ENCODE peak calls at places on chromosomes 3 and 15, in ten cellular contexts. One of them, this sample, is unnamed.

GRCh38 chr15:66772967-66773873 is 71.2 kb downstream of the SMAD6 start:
- DNase-seq in left colon: peak; percentile 45
- DNase-seq in NT2/D1: no peak
- DNase-seq in sigmoid colon: peak; percentile 75
- DNase-seq in stimulated activated CD4-positive, alpha-beta T cell treated with anti-CD3 and anti-CD28 coated beads, TNF-alpha, amount 100 ng/mL, for 1 hour: no peak
- DNase-seq in Karpas-422: no peak
- DNase-seq in memory B cell: no peak
- DNase-seq in A172: no peak
- DNase-seq in colonic mucosa: peak; percentile 68
- DNase-seq in posterior vena cava: no peak
- DNase-seq in this sample: no peak

GRCh38 chr3:158749526-158749925 is 17.3 kb upstream of the RARRES1 start:
- DNase-seq in NT2/D1: no peak
- DNase-seq in sigmoid colon: no peak
- DNase-seq in left colon: no peak
- DNase-seq in colonic mucosa: no peak
- DNase-seq in posterior vena cava: no peak
- DNase-seq in stimulated activated CD4-positive, alpha-beta T cell treated with anti-CD3 and anti-CD28 coated beads, TNF-alpha, amount 100 ng/mL, for 1 hour: no peak
- DNase-seq in memory B cell: no peak
- DNase-seq in Karpas-422: no peak
- DNase-seq in A172: no peak
- DNase-seq in this sample: no peak

GRCh38 chr3:127732303-127732702 is 59.6 kb downstream of the ABTB1 start:
- DNase-seq in NT2/D1: peak; percentile 85
- DNase-seq in Karpas-422: no peak
- DNase-seq in A172: no peak
- DNase-seq in posterior vena cava: no peak
- DNase-seq in left colon: no peak
- DNase-seq in sigmoid colon: no peak
- DNase-seq in stimulated activated CD4-positive, alpha-beta T cell treated with anti-CD3 and anti-CD28 coated beads, TNF-alpha, amount 100 ng/mL, for 1 hour: no peak
- DNase-seq in memory B cell: no peak
- DNase-seq in colonic mucosa: no peak
- DNase-seq in this sample: no peak

GRCh38 chr3:128226186-128226725 is 73.0 kb downstream of the EEFSEC start:
- DNase-seq in memory B cell: no peak
- DNase-seq in colonic mucosa: no peak
- DNase-seq in Karpas-422: no peak
- DNase-seq in left colon: no peak
- DNase-seq in stimulated activated CD4-positive, alpha-beta T cell treated with anti-CD3 and anti-CD28 coated beads, TNF-alpha, amount 100 ng/mL, for 1 hour: no peak
- DNase-seq in sigmoid colon: no peak
- DNase-seq in A172: no peak
- DNase-seq in NT2/D1: no peak
- DNase-seq in posterior vena cava: no peak
- DNase-seq in this sample: no peak

GRCh38 chr3:197711973-197712707 is 24.6 kb downstream of the RUBCN start:
- DNase-seq in stimulated activated CD4-positive, alpha-beta T cell treated with anti-CD3 and anti-CD28 coated beads, TNF-alpha, amount 100 ng/mL, for 1 hour: peak; percentile 55
- DNase-seq in NT2/D1: peak; percentile 61
- DNase-seq in memory B cell: peak; percentile 61
- DNase-seq in posterior vena cava: peak; percentile 96
- DNase-seq in sigmoid colon: peak; percentile 96
- DNase-seq in left colon: peak; percentile 74
- DNase-seq in Karpas-422: peak; percentile 98
- DNase-seq in A172: peak; percentile 98
- DNase-seq in colonic mucosa: peak; percentile 75
- DNase-seq in this sample: peak; percentile 84

GRCh38 chr3:140715035-140715434 is 37.2 kb downstream of the TRIM42 start:
- DNase-seq in NT2/D1: no peak
- DNase-seq in Karpas-422: no peak
- DNase-seq in stimulated activated CD4-positive, alpha-beta T cell treated with anti-CD3 and anti-CD28 coated beads, TNF-alpha, amount 100 ng/mL, for 1 hour: no peak
- DNase-seq in posterior vena cava: no peak
- DNase-seq in colonic mucosa: peak; percentile 43
- DNase-seq in left colon: peak; percentile 31
- DNase-seq in memory B cell: no peak
- DNase-seq in sigmoid colon: no peak
- DNase-seq in A172: no peak
- DNase-seq in this sample: no peak

GRCh38 chr3:109927726-109928125 is 590.4 kb upstream of the DPPA4 start:
- DNase-seq in posterior vena cava: no peak
- DNase-seq in Karpas-422: no peak
- DNase-seq in left colon: no peak
- DNase-seq in A172: peak; percentile 50
- DNase-seq in colonic mucosa: no peak
- DNase-seq in sigmoid colon: no peak
- DNase-seq in stimulated activated CD4-positive, alpha-beta T cell treated with anti-CD3 and anti-CD28 coated beads, TNF-alpha, amount 100 ng/mL, for 1 hour: no peak
- DNase-seq in NT2/D1: no peak
- DNase-seq in memory B cell: no peak
- DNase-seq in this sample: no peak

GRCh38 chr15:77002436-77002835 is 7.5 kb downstream of the PSTPIP1 start:
- DNase-seq in NT2/D1: no peak
- DNase-seq in sigmoid colon: no peak
- DNase-seq in Karpas-422: peak; percentile 67
- DNase-seq in left colon: peak; percentile 16
- DNase-seq in posterior vena cava: peak; percentile 50
- DNase-seq in stimulated activated CD4-positive, alpha-beta T cell treated with anti-CD3 and anti-CD28 coated beads, TNF-alpha, amount 100 ng/mL, for 1 hour: no peak
- DNase-seq in memory B cell: no peak
- DNase-seq in colonic mucosa: no peak
- DNase-seq in A172: no peak
- DNase-seq in this sample: no peak

GRCh38 chr3:107756649-107757048 is 233.9 kb downstream of the BBX start:
- DNase-seq in posterior vena cava: no peak
- DNase-seq in Karpas-422: no peak
- DNase-seq in colonic mucosa: no peak
- DNase-seq in A172: no peak
- DNase-seq in memory B cell: no peak
- DNase-seq in left colon: no peak
- DNase-seq in stimulated activated CD4-positive, alpha-beta T cell treated with anti-CD3 and anti-CD28 coated beads, TNF-alpha, amount 100 ng/mL, for 1 hour: no peak
- DNase-seq in NT2/D1: no peak
- DNase-seq in sigmoid colon: no peak
- DNase-seq in this sample: no peak

GRCh38 chr3:144810150-144810549 is 838.5 kb downstream of the DIPK2A start:
- DNase-seq in A172: no peak
- DNase-seq in stimulated activated CD4-positive, alpha-beta T cell treated with anti-CD3 and anti-CD28 coated beads, TNF-alpha, amount 100 ng/mL, for 1 hour: no peak
- DNase-seq in memory B cell: no peak
- DNase-seq in left colon: no peak
- DNase-seq in NT2/D1: no peak
- DNase-seq in colonic mucosa: no peak
- DNase-seq in sigmoid colon: no peak
- DNase-seq in Karpas-422: no peak
- DNase-seq in posterior vena cava: no peak
- DNase-seq in this sample: no peak

GRCh38 chr3:33433843-33434242 is 6.4 kb downstream of the UBP1 start:
- DNase-seq in left colon: no peak
- DNase-seq in A172: no peak
- DNase-seq in memory B cell: no peak
- DNase-seq in stimulated activated CD4-positive, alpha-beta T cell treated with anti-CD3 and anti-CD28 coated beads, TNF-alpha, amount 100 ng/mL, for 1 hour: no peak
- DNase-seq in sigmoid colon: no peak
- DNase-seq in posterior vena cava: no peak
- DNase-seq in NT2/D1: no peak
- DNase-seq in Karpas-422: no peak
- DNase-seq in colonic mucosa: no peak
- DNase-seq in this sample: no peak

GRCh38 chr3:73623996-73624362 is 762 bp downstream of the PDZRN3 start:
- DNase-seq in stimulated activated CD4-positive, alpha-beta T cell treated with anti-CD3 and anti-CD28 coated beads, TNF-alpha, amount 100 ng/mL, for 1 hour: no peak
- DNase-seq in Karpas-422: no peak
- DNase-seq in posterior vena cava: peak; percentile 86
- DNase-seq in left colon: peak; percentile 57
- DNase-seq in sigmoid colon: peak; percentile 77
- DNase-seq in A172: no peak
- DNase-seq in NT2/D1: peak; percentile 71
- DNase-seq in memory B cell: no peak
- DNase-seq in colonic mucosa: peak; percentile 35
- DNase-seq in this sample: no peak

GRCh38 chr3:172208586-172209332 is 169.4 kb downstream of the FNDC3B start:
- DNase-seq in sigmoid colon: no peak
- DNase-seq in left colon: no peak
- DNase-seq in posterior vena cava: no peak
- DNase-seq in memory B cell: no peak
- DNase-seq in A172: no peak
- DNase-seq in NT2/D1: no peak
- DNase-seq in stimulated activated CD4-positive, alpha-beta T cell treated with anti-CD3 and anti-CD28 coated beads, TNF-alpha, amount 100 ng/mL, for 1 hour: no peak
- DNase-seq in colonic mucosa: no peak
- DNase-seq in Karpas-422: no peak
- DNase-seq in this sample: no peak

GRCh38 chr3:118675305-118675704 is 359.3 kb downstream of the IGSF11 start:
- DNase-seq in stimulated activated CD4-positive, alpha-beta T cell treated with anti-CD3 and anti-CD28 coated beads, TNF-alpha, amount 100 ng/mL, for 1 hour: no peak
- DNase-seq in A172: no peak
- DNase-seq in Karpas-422: no peak
- DNase-seq in memory B cell: no peak
- DNase-seq in sigmoid colon: no peak
- DNase-seq in posterior vena cava: no peak
- DNase-seq in left colon: no peak
- DNase-seq in NT2/D1: no peak
- DNase-seq in colonic mucosa: no peak
- DNase-seq in this sample: no peak

GRCh38 chr15:72340366-72340765 is 20.4 kb upstream of the CELF6 start:
- DNase-seq in posterior vena cava: no peak
- DNase-seq in NT2/D1: no peak
- DNase-seq in sigmoid colon: no peak
- DNase-seq in memory B cell: no peak
- DNase-seq in A172: peak; percentile 26
- DNase-seq in stimulated activated CD4-positive, alpha-beta T cell treated with anti-CD3 and anti-CD28 coated beads, TNF-alpha, amount 100 ng/mL, for 1 hour: no peak
- DNase-seq in left colon: no peak
- DNase-seq in colonic mucosa: no peak
- DNase-seq in Karpas-422: no peak
- DNase-seq in this sample: no peak

GRCh38 chr15:91921188-91921820 is 67.8 kb downstream of the SLCO3A1 start:
- DNase-seq in stimulated activated CD4-positive, alpha-beta T cell treated with anti-CD3 and anti-CD28 coated beads, TNF-alpha, amount 100 ng/mL, for 1 hour: no peak
- DNase-seq in memory B cell: no peak
- DNase-seq in posterior vena cava: no peak
- DNase-seq in sigmoid colon: no peak
- DNase-seq in left colon: no peak
- DNase-seq in NT2/D1: no peak
- DNase-seq in colonic mucosa: no peak
- DNase-seq in Karpas-422: peak; percentile 49
- DNase-seq in A172: no peak
- DNase-seq in this sample: no peak

GRCh38 chr15:57385923-57386390 is 9.7 kb downstream of the CGNL1 start:
- DNase-seq in sigmoid colon: no peak
- DNase-seq in Karpas-422: no peak
- DNase-seq in NT2/D1: no peak
- DNase-seq in memory B cell: no peak
- DNase-seq in posterior vena cava: no peak
- DNase-seq in left colon: no peak
- DNase-seq in A172: no peak
- DNase-seq in colonic mucosa: no peak
- DNase-seq in stimulated activated CD4-positive, alpha-beta T cell treated with anti-CD3 and anti-CD28 coated beads, TNF-alpha, amount 100 ng/mL, for 1 hour: no peak
- DNase-seq in this sample: no peak

GRCh38 chr3:24477090-24477656 is 17.5 kb downstream of the THRB start:
- DNase-seq in stimulated activated CD4-positive, alpha-beta T cell treated with anti-CD3 and anti-CD28 coated beads, TNF-alpha, amount 100 ng/mL, for 1 hour: no peak
- DNase-seq in left colon: no peak
- DNase-seq in posterior vena cava: no peak
- DNase-seq in colonic mucosa: no peak
- DNase-seq in Karpas-422: no peak
- DNase-seq in memory B cell: no peak
- DNase-seq in sigmoid colon: no peak
- DNase-seq in A172: no peak
- DNase-seq in NT2/D1: no peak
- DNase-seq in this sample: no peak

GRCh38 chr3:3105815-3106214 is 4.4 kb downstream of the IL5RA start:
- DNase-seq in A172: no peak
- DNase-seq in colonic mucosa: no peak
- DNase-seq in sigmoid colon: no peak
- DNase-seq in stimulated activated CD4-positive, alpha-beta T cell treated with anti-CD3 and anti-CD28 coated beads, TNF-alpha, amount 100 ng/mL, for 1 hour: no peak
- DNase-seq in posterior vena cava: no peak
- DNase-seq in left colon: no peak
- DNase-seq in Karpas-422: no peak
- DNase-seq in memory B cell: no peak
- DNase-seq in NT2/D1: no peak
- DNase-seq in this sample: no peak

GRCh38 chr3:71979155-71979554 is 194.2 kb upstream of the PROK2 start:
- DNase-seq in memory B cell: no peak
- DNase-seq in NT2/D1: no peak
- DNase-seq in colonic mucosa: no peak
- DNase-seq in posterior vena cava: no peak
- DNase-seq in Karpas-422: no peak
- DNase-seq in sigmoid colon: no peak
- DNase-seq in left colon: no peak
- DNase-seq in A172: no peak
- DNase-seq in stimulated activated CD4-positive, alpha-beta T cell treated with anti-CD3 and anti-CD28 coated beads, TNF-alpha, amount 100 ng/mL, for 1 hour: no peak
- DNase-seq in this sample: no peak

GRCh38 chr15:75687486-75688277 is 25.0 kb downstream of the CSPG4 start:
- DNase-seq in Karpas-422: no peak
- DNase-seq in memory B cell: no peak
- DNase-seq in NT2/D1: no peak
- DNase-seq in left colon: no peak
- DNase-seq in colonic mucosa: no peak
- DNase-seq in sigmoid colon: no peak
- DNase-seq in posterior vena cava: no peak
- DNase-seq in stimulated activated CD4-positive, alpha-beta T cell treated with anti-CD3 and anti-CD28 coated beads, TNF-alpha, amount 100 ng/mL, for 1 hour: no peak
- DNase-seq in A172: no peak
- DNase-seq in this sample: no peak

GRCh38 chr3:24680214-24680967 is 185.7 kb upstream of the THRB start:
- DNase-seq in stimulated activated CD4-positive, alpha-beta T cell treated with anti-CD3 and anti-CD28 coated beads, TNF-alpha, amount 100 ng/mL, for 1 hour: peak; percentile 22
- DNase-seq in memory B cell: peak; percentile 42
- DNase-seq in A172: peak; percentile 56
- DNase-seq in sigmoid colon: peak; percentile 78
- DNase-seq in posterior vena cava: peak; percentile 85
- DNase-seq in colonic mucosa: peak; percentile 72
- DNase-seq in left colon: peak; percentile 75
- DNase-seq in Karpas-422: peak; percentile 83
- DNase-seq in NT2/D1: no peak
- DNase-seq in this sample: peak; percentile 76

GRCh38 chr3:53091011-53091410 is 39.2 kb downstream of the RFT1 start:
- DNase-seq in memory B cell: no peak
- DNase-seq in stimulated activated CD4-positive, alpha-beta T cell treated with anti-CD3 and anti-CD28 coated beads, TNF-alpha, amount 100 ng/mL, for 1 hour: no peak
- DNase-seq in left colon: no peak
- DNase-seq in Karpas-422: no peak
- DNase-seq in A172: no peak
- DNase-seq in NT2/D1: no peak
- DNase-seq in colonic mucosa: no peak
- DNase-seq in sigmoid colon: no peak
- DNase-seq in posterior vena cava: no peak
- DNase-seq in this sample: no peak

GRCh38 chr3:38165722-38166387 is 518 bp downstream of the OXSR1 start:
- DNase-seq in Karpas-422: peak; percentile 72
- DNase-seq in NT2/D1: no peak
- DNase-seq in left colon: peak; percentile 74
- DNase-seq in sigmoid colon: peak; percentile 85
- DNase-seq in memory B cell: no peak
- DNase-seq in stimulated activated CD4-positive, alpha-beta T cell treated with anti-CD3 and anti-CD28 coated beads, TNF-alpha, amount 100 ng/mL, for 1 hour: peak; percentile 10
- DNase-seq in colonic mucosa: peak; percentile 67
- DNase-seq in posterior vena cava: peak; percentile 91
- DNase-seq in A172: no peak
- DNase-seq in this sample: no peak

GRCh38 chr3:48465237-48465530 is 18.6 kb downstream of the ATRIP start:
- DNase-seq in stimulated activated CD4-positive, alpha-beta T cell treated with anti-CD3 and anti-CD28 coated beads, TNF-alpha, amount 100 ng/mL, for 1 hour: no peak
- DNase-seq in sigmoid colon: no peak
- DNase-seq in Karpas-422: no peak
- DNase-seq in colonic mucosa: no peak
- DNase-seq in posterior vena cava: no peak
- DNase-seq in A172: no peak
- DNase-seq in NT2/D1: no peak
- DNase-seq in memory B cell: no peak
- DNase-seq in left colon: no peak
- DNase-seq in this sample: no peak

GRCh38 chr3:120908803-120909601 is 997 bp downstream of the STXBP5L start:
- DNase-seq in posterior vena cava: peak; percentile 59
- DNase-seq in left colon: no peak
- DNase-seq in stimulated activated CD4-positive, alpha-beta T cell treated with anti-CD3 and anti-CD28 coated beads, TNF-alpha, amount 100 ng/mL, for 1 hour: no peak
- DNase-seq in Karpas-422: no peak
- DNase-seq in sigmoid colon: no peak
- DNase-seq in A172: no peak
- DNase-seq in NT2/D1: no peak
- DNase-seq in memory B cell: no peak
- DNase-seq in colonic mucosa: no peak
- DNase-seq in this sample: no peak

GRCh38 chr15:62647195-62647865 is 395.2 kb upstream of the TPM1 start:
- DNase-seq in Karpas-422: no peak
- DNase-seq in sigmoid colon: no peak
- DNase-seq in stimulated activated CD4-positive, alpha-beta T cell treated with anti-CD3 and anti-CD28 coated beads, TNF-alpha, amount 100 ng/mL, for 1 hour: no peak
- DNase-seq in A172: peak; percentile 96
- DNase-seq in memory B cell: no peak
- DNase-seq in posterior vena cava: no peak
- DNase-seq in left colon: peak; percentile 61
- DNase-seq in NT2/D1: no peak
- DNase-seq in colonic mucosa: peak; percentile 74
- DNase-seq in this sample: no peak

GRCh38 chr15:74808840-74809229 is 3.8 kb upstream of the LMAN1L start:
- DNase-seq in posterior vena cava: no peak
- DNase-seq in memory B cell: no peak
- DNase-seq in Karpas-422: peak; percentile 70
- DNase-seq in sigmoid colon: no peak
- DNase-seq in stimulated activated CD4-positive, alpha-beta T cell treated with anti-CD3 and anti-CD28 coated beads, TNF-alpha, amount 100 ng/mL, for 1 hour: no peak
- DNase-seq in colonic mucosa: no peak
- DNase-seq in left colon: no peak
- DNase-seq in A172: no peak
- DNase-seq in NT2/D1: no peak
- DNase-seq in this sample: no peak

This sample was measured in upper lobe of right lung.